ENCODE peak calls at places on chromosomes 3 and 15, in eight cellular contexts. K, B, C, U, G, A, T and Y are unnamed samples.

GRCh38 chr3:156150434-156151066 is 30.2 kb downstream of the KCNAB1 start:
- DNase-seq in K (no peak), B (peak; percentile 52), C (peak; percentile 29), U (peak; percentile 6), G (peak; percentile 44), A (peak; percentile 71), T (peak; percentile 40), Y (peak; percentile 47)

GRCh38 chr15:90881978-90882721 is 2.2 kb upstream of the FES start:
- DNase-seq in K (no peak), B (no peak), C (no peak), U (no peak), G (no peak), A (no peak), T (no peak), Y (no peak)

GRCh38 chr3:58107597-58107996 is 99.4 kb downstream of the FLNB start:
- DNase-seq in K (no peak), B (no peak), C (no peak), U (no peak), G (no peak), A (no peak), T (no peak), Y (no peak)

GRCh38 chr3:78070188-78070587 is 1030.3 kb downstream of the ROBO2 start:
- DNase-seq in K (no peak), B (no peak), C (no peak), U (no peak), G (no peak), A (no peak), T (no peak), Y (no peak)

GRCh38 chr3:27877122-27878011 is 155.2 kb upstream of the EOMES start:
- DNase-seq in K (no peak), B (no peak), C (no peak), U (no peak), G (no peak), A (no peak), T (no peak), Y (no peak)

GRCh38 chr15:94673801-94674200 is 442.4 kb downstream of the MCTP2 start:
- DNase-seq in K (no peak), B (peak; percentile 7), C (no peak), U (no peak), G (no peak), A (no peak), T (no peak), Y (no peak)

GRCh38 chr3:188687389-188687788 is 484.4 kb upstream of the TPRG1 start:
- DNase-seq in K (no peak), B (no peak), C (no peak), U (no peak), G (peak; percentile 93), A (no peak), T (no peak), Y (peak; percentile 29)

GRCh38 chr15:81760686-81761085 is 285.1 kb downstream of the MEX3B start:
- DNase-seq in K (no peak), B (no peak), C (no peak), U (no peak), G (no peak), A (no peak), T (no peak), Y (no peak)

GRCh38 chr3:196599734-196600128 is 31.3 kb downstream of the FBXO45 start:
- DNase-seq in K (no peak), B (no peak), C (no peak), U (no peak), G (no peak), A (no peak), T (no peak), Y (no peak)

GRCh38 chr3:129783470-129783869 is 110.0 kb downstream of the TMCC1 start:
- DNase-seq in K (no peak), B (no peak), C (no peak), U (no peak), G (no peak), A (no peak), T (no peak), Y (no peak)

GRCh38 chr3:71388535-71389120 is 194.9 kb downstream of the FOXP1 start:
- DNase-seq in K (no peak), B (no peak), C (no peak), U (no peak), G (no peak), A (no peak), T (no peak), Y (no peak)

GRCh38 chr3:71010731-71011455 is 572.6 kb downstream of the FOXP1 start:
- DNase-seq in K (no peak), B (no peak), C (no peak), U (no peak), G (peak; percentile 37), A (no peak), T (no peak), Y (no peak)

GRCh38 chr3:27508421-27508820 is 24.2 kb upstream of the SLC4A7 start:
- DNase-seq in K (no peak), B (no peak), C (no peak), U (no peak), G (no peak), A (no peak), T (no peak), Y (no peak)

GRCh38 chr15:101056366-101057334 is 137.5 kb downstream of the LRRK1 start:
- DNase-seq in K (no peak), B (no peak), C (no peak), U (no peak), G (no peak), A (no peak), T (no peak), Y (no peak)

GRCh38 chr3:15478300-15478979 is 43.1 kb downstream of the COLQ start:
- DNase-seq in K (no peak), B (no peak), C (no peak), U (no peak), G (no peak), A (no peak), T (no peak), Y (no peak)

GRCh38 chr3:71310595-71311319 is 272.8 kb downstream of the FOXP1 start:
- DNase-seq in K (no peak), B (peak; percentile 72), C (no peak), U (no peak), G (peak; percentile 10), A (peak; percentile 21), T (no peak), Y (peak; percentile 9)

GRCh38 chr3:113150253-113150652 is 61.1 kb upstream of the BOC start:
- DNase-seq in K (no peak), B (no peak), C (no peak), U (no peak), G (no peak), A (no peak), T (no peak), Y (no peak)

GRCh38 chr15:85380860-85381535 is 595 bp downstream of the AKAP13 start:
- DNase-seq in K (peak; percentile 82), B (peak; percentile 60), C (peak; percentile 48), U (no peak), G (no peak), A (peak; percentile 54), T (peak; percentile 53), Y (peak; percentile 66)

GRCh38 chr3:170862618-170863374 is 7.2 kb downstream of the RPL22L1 start:
- DNase-seq in K (no peak), B (peak; percentile 42), C (no peak), U (no peak), G (no peak), A (no peak), T (no peak), Y (no peak)

GRCh38 chr3:141360888-141361598 is 7.3 kb upstream of the ZBTB38 start:
- DNase-seq in K (no peak), B (peak; percentile 61), C (peak; percentile 86), U (peak; percentile 23), G (peak; percentile 57), A (no peak), T (no peak), Y (peak; percentile 11)

GRCh38 chr3:125322166-125322565 is 53.0 kb downstream of the ZNF148 start:
- DNase-seq in K (no peak), B (peak; percentile 5), C (no peak), U (no peak), G (no peak), A (no peak), T (no peak), Y (no peak)

GRCh38 chr3:71893702-71894479 is 108.9 kb upstream of the PROK2 start:
- DNase-seq in K (no peak), B (no peak), C (no peak), U (no peak), G (no peak), A (no peak), T (no peak), Y (no peak)

GRCh38 chr3:146269271-146269670 is 18.4 kb upstream of the PLSCR4 start:
- DNase-seq in K (no peak), B (no peak), C (no peak), U (no peak), G (no peak), A (no peak), T (no peak), Y (no peak)

GRCh38 chr3:98602078-98602678 is 8.8 kb upstream of the CPOX start:
- DNase-seq in K (no peak), B (peak; percentile 57), C (peak; percentile 56), U (peak; percentile 22), G (peak; percentile 56), A (peak; percentile 58), T (no peak), Y (peak; percentile 38)

GRCh38 chr3:161489390-161489789 is 7.2 kb upstream of the OTOL1 start:
- DNase-seq in K (no peak), B (no peak), C (no peak), U (no peak), G (no peak), A (no peak), T (no peak), Y (no peak)

GRCh38 chr3:15315003-15315402 is 17.4 kb downstream of the SH3BP5 start:
- DNase-seq in K (peak; percentile 75), B (peak; percentile 30), C (no peak), U (no peak), G (no peak), A (no peak), T (no peak), Y (no peak)

GRCh38 chr3:9072667-9073009 is 109.4 kb upstream of the RAD18 start:
- DNase-seq in K (no peak), B (no peak), C (no peak), U (no peak), G (no peak), A (no peak), T (no peak), Y (no peak)

GRCh38 chr3:109944836-109945235 is 607.5 kb upstream of the DPPA4 start:
- DNase-seq in K (no peak), B (no peak), C (no peak), U (no peak), G (no peak), A (no peak), T (no peak), Y (no peak)

GRCh38 chr15:55319537-55320325 is 709 bp downstream of the PIGB start:
- DNase-seq in K (no peak), B (peak; percentile 47), C (no peak), U (no peak), G (no peak), A (peak; percentile 38), T (no peak), Y (peak; percentile 45)

GRCh38 chr15:70362911-70363310 is 265.2 kb upstream of the TLE3 start:
- DNase-seq in K (peak; percentile 72), B (peak; percentile 67), C (no peak), U (no peak), G (no peak), A (peak; percentile 61), T (no peak), Y (peak; percentile 51)

GRCh38 chr15:29970402-29970695 is 112.4 kb upstream of the GOLGA8J start:
- DNase-seq in K (no peak), B (peak; percentile 36), C (peak; percentile 20), U (no peak), G (no peak), A (no peak), T (no peak), Y (no peak)

GRCh38 chr3:126399756-126400155 is 5.0 kb downstream of the CFAP100 start:
- DNase-seq in K (no peak), B (no peak), C (no peak), U (no peak), G (no peak), A (no peak), T (no peak), Y (no peak)

GRCh38 chr3:149391960-149392359 is 14.5 kb upstream of the TM4SF1 start:
- DNase-seq in K (no peak), B (no peak), C (no peak), U (no peak), G (no peak), A (no peak), T (no peak), Y (no peak)

GRCh38 chr3:174697310-174697709 is 161.8 kb upstream of the NAALADL2 start:
- DNase-seq in K (no peak), B (no peak), C (no peak), U (no peak), G (no peak), A (no peak), T (no peak), Y (no peak)